ENCODE peak calls at places on chromosomes 6 and 20, in nine cellular contexts. One of them, this sample, is unnamed.

GRCh38 chr6:93418448-93419303 is 683 bp downstream of the EPHA7 start:
- DNase-seq in stimulated activated CD4-positive, alpha-beta T cell treated with anti-CD3 and anti-CD28 coated beads, Interleukin-1b, Interleukin-23, amount 100 ng/mL, for 24 hours: no peak
- DNase-seq in HEK293T: peak
- DNase-seq in HCT116: no peak
- DNase-seq in caudate nucleus: no peak
- DNase-seq in body of pancreas: peak
- DNase-seq in AG09319: no peak
- DNase-seq in NCI-H510A: peak
- DNase-seq in effector CD4-positive, alpha-beta T cell: no peak
- DNase-seq in this sample: no peak

GRCh38 chr20:33744773-33745385 is 13.1 kb downstream of the ZNF341 start:
- DNase-seq in caudate nucleus: no peak
- DNase-seq in body of pancreas: no peak
- DNase-seq in HCT116: no peak
- DNase-seq in HEK293T: no peak
- DNase-seq in effector CD4-positive, alpha-beta T cell: no peak
- DNase-seq in stimulated activated CD4-positive, alpha-beta T cell treated with anti-CD3 and anti-CD28 coated beads, Interleukin-1b, Interleukin-23, amount 100 ng/mL, for 24 hours: no peak
- DNase-seq in AG09319: no peak
- DNase-seq in NCI-H510A: no peak
- DNase-seq in this sample: no peak

GRCh38 chr20:50032955-50033666 is 50.3 kb downstream of the SNAI1 start:
- DNase-seq in effector CD4-positive, alpha-beta T cell: no peak
- DNase-seq in stimulated activated CD4-positive, alpha-beta T cell treated with anti-CD3 and anti-CD28 coated beads, Interleukin-1b, Interleukin-23, amount 100 ng/mL, for 24 hours: no peak
- DNase-seq in AG09319: no peak
- DNase-seq in body of pancreas: no peak
- DNase-seq in NCI-H510A: no peak
- DNase-seq in HEK293T: no peak
- DNase-seq in HCT116: no peak
- DNase-seq in caudate nucleus: no peak
- DNase-seq in this sample: no peak

GRCh38 chr6:14584450-14584849 is 466.9 kb downstream of the CD83 start:
- DNase-seq in HEK293T: no peak
- DNase-seq in HCT116: no peak
- DNase-seq in body of pancreas: no peak
- DNase-seq in caudate nucleus: no peak
- DNase-seq in effector CD4-positive, alpha-beta T cell: no peak
- DNase-seq in stimulated activated CD4-positive, alpha-beta T cell treated with anti-CD3 and anti-CD28 coated beads, Interleukin-1b, Interleukin-23, amount 100 ng/mL, for 24 hours: no peak
- DNase-seq in AG09319: no peak
- DNase-seq in NCI-H510A: no peak
- DNase-seq in this sample: no peak

GRCh38 chr6:37451411-37452273 is 18.6 kb downstream of the CMTR1 start:
- DNase-seq in HEK293T: no peak
- DNase-seq in AG09319: no peak
- DNase-seq in stimulated activated CD4-positive, alpha-beta T cell treated with anti-CD3 and anti-CD28 coated beads, Interleukin-1b, Interleukin-23, amount 100 ng/mL, for 24 hours: no peak
- DNase-seq in effector CD4-positive, alpha-beta T cell: no peak
- DNase-seq in NCI-H510A: no peak
- DNase-seq in HCT116: no peak
- DNase-seq in body of pancreas: no peak
- DNase-seq in caudate nucleus: no peak
- DNase-seq in this sample: no peak

GRCh38 chr20:18702736-18703135 is 110.8 kb upstream of the SCP2D1 start:
- DNase-seq in NCI-H510A: no peak
- DNase-seq in stimulated activated CD4-positive, alpha-beta T cell treated with anti-CD3 and anti-CD28 coated beads, Interleukin-1b, Interleukin-23, amount 100 ng/mL, for 24 hours: no peak
- DNase-seq in HEK293T: no peak
- DNase-seq in caudate nucleus: no peak
- DNase-seq in AG09319: no peak
- DNase-seq in effector CD4-positive, alpha-beta T cell: no peak
- DNase-seq in body of pancreas: no peak
- DNase-seq in HCT116: no peak
- DNase-seq in this sample: no peak

GRCh38 chr6:130931683-130932082 is 104.5 kb downstream of the SMLR1 start:
- DNase-seq in AG09319: no peak
- DNase-seq in HCT116: no peak
- DNase-seq in stimulated activated CD4-positive, alpha-beta T cell treated with anti-CD3 and anti-CD28 coated beads, Interleukin-1b, Interleukin-23, amount 100 ng/mL, for 24 hours: no peak
- DNase-seq in NCI-H510A: no peak
- DNase-seq in body of pancreas: no peak
- DNase-seq in effector CD4-positive, alpha-beta T cell: no peak
- DNase-seq in HEK293T: no peak
- DNase-seq in caudate nucleus: no peak
- DNase-seq in this sample: no peak

GRCh38 chr6:167898673-167899311 is 72.1 kb downstream of the AFDN start:
- DNase-seq in HEK293T: no peak
- DNase-seq in effector CD4-positive, alpha-beta T cell: no peak
- DNase-seq in caudate nucleus: no peak
- DNase-seq in HCT116: no peak
- DNase-seq in body of pancreas: no peak
- DNase-seq in AG09319: peak
- DNase-seq in NCI-H510A: no peak
- DNase-seq in stimulated activated CD4-positive, alpha-beta T cell treated with anti-CD3 and anti-CD28 coated beads, Interleukin-1b, Interleukin-23, amount 100 ng/mL, for 24 hours: no peak
- DNase-seq in this sample: no peak